ENCODE peak calls at places on chromosomes 7 and 10, in nine cellular contexts. One of them, this sample, is unnamed.

GRCh38 chr7:68258569-68258968 is 1261.9 kb downstream of the TYW1 start:
- DNase-seq in spleen: no peak
- DNase-seq in NCI-H1105 treated with DMSO at 0.1 percent for 48 hours: peak
- DNase-seq in IMR-90: no peak
- DNase-seq in ACHN: no peak
- DNase-seq in nucleus accumbens: no peak
- DNase-seq in choroid plexus epithelial cell: no peak
- DNase-seq in HT-29: no peak
- DNase-seq in osteoblast: no peak
- DNase-seq in this sample: no peak

GRCh38 chr7:7913506-7913905 is 55.1 kb upstream of the GLCCI1 start:
- DNase-seq in spleen: no peak
- DNase-seq in NCI-H1105 treated with DMSO at 0.1 percent for 48 hours: no peak
- DNase-seq in IMR-90: peak
- DNase-seq in ACHN: no peak
- DNase-seq in nucleus accumbens: no peak
- DNase-seq in choroid plexus epithelial cell: peak
- DNase-seq in HT-29: peak
- DNase-seq in osteoblast: no peak
- DNase-seq in this sample: no peak

GRCh38 chr7:82020076-82020475 is 250.2 kb upstream of the HGF start:
- DNase-seq in spleen: no peak
- DNase-seq in NCI-H1105 treated with DMSO at 0.1 percent for 48 hours: no peak
- DNase-seq in IMR-90: no peak
- DNase-seq in ACHN: no peak
- DNase-seq in nucleus accumbens: no peak
- DNase-seq in choroid plexus epithelial cell: no peak
- DNase-seq in HT-29: no peak
- DNase-seq in osteoblast: no peak
- DNase-seq in this sample: no peak

GRCh38 chr7:50303082-50303893 is 1.2 kb upstream of the IKZF1 start:
- DNase-seq in spleen: peak
- DNase-seq in NCI-H1105 treated with DMSO at 0.1 percent for 48 hours: no peak
- DNase-seq in IMR-90: no peak
- DNase-seq in ACHN: no peak
- DNase-seq in nucleus accumbens: no peak
- DNase-seq in choroid plexus epithelial cell: no peak
- DNase-seq in HT-29: no peak
- DNase-seq in osteoblast: no peak
- DNase-seq in this sample: no peak

GRCh38 chr10:125982256-125982948 is 86.0 kb downstream of the FANK1 start:
- DNase-seq in spleen: no peak
- DNase-seq in NCI-H1105 treated with DMSO at 0.1 percent for 48 hours: peak
- DNase-seq in IMR-90: peak
- DNase-seq in ACHN: peak
- DNase-seq in nucleus accumbens: no peak
- DNase-seq in choroid plexus epithelial cell: peak
- DNase-seq in HT-29: peak
- DNase-seq in osteoblast: peak
- DNase-seq in this sample: no peak

GRCh38 chr10:107971411-107971810 is 806.9 kb upstream of the SORCS1 start:
- DNase-seq in spleen: no peak
- DNase-seq in NCI-H1105 treated with DMSO at 0.1 percent for 48 hours: no peak
- DNase-seq in IMR-90: no peak
- DNase-seq in ACHN: no peak
- DNase-seq in nucleus accumbens: no peak
- DNase-seq in choroid plexus epithelial cell: peak
- DNase-seq in HT-29: peak
- DNase-seq in osteoblast: no peak
- DNase-seq in this sample: no peak

GRCh38 chr7:115005942-115006341 is 84.0 kb downstream of the MDFIC start:
- DNase-seq in spleen: peak
- DNase-seq in NCI-H1105 treated with DMSO at 0.1 percent for 48 hours: no peak
- DNase-seq in IMR-90: no peak
- DNase-seq in ACHN: no peak
- DNase-seq in nucleus accumbens: no peak
- DNase-seq in choroid plexus epithelial cell: peak
- DNase-seq in HT-29: peak
- DNase-seq in osteoblast: no peak
- DNase-seq in this sample: no peak

GRCh38 chr10:25117757-25118156 is 57.0 kb upstream of the GPR158 start:
- DNase-seq in spleen: no peak
- DNase-seq in NCI-H1105 treated with DMSO at 0.1 percent for 48 hours: no peak
- DNase-seq in IMR-90: no peak
- DNase-seq in ACHN: no peak
- DNase-seq in nucleus accumbens: no peak
- DNase-seq in choroid plexus epithelial cell: no peak
- DNase-seq in HT-29: no peak
- DNase-seq in osteoblast: no peak
- DNase-seq in this sample: no peak

GRCh38 chr10:121155742-121156141 is 304.6 kb downstream of the WDR11 start:
- DNase-seq in spleen: no peak
- DNase-seq in NCI-H1105 treated with DMSO at 0.1 percent for 48 hours: no peak
- DNase-seq in IMR-90: no peak
- DNase-seq in ACHN: no peak
- DNase-seq in nucleus accumbens: no peak
- DNase-seq in choroid plexus epithelial cell: no peak
- DNase-seq in HT-29: peak
- DNase-seq in osteoblast: no peak
- DNase-seq in this sample: no peak

GRCh38 chr7:2120251-2120660 is 112.5 kb downstream of the MAD1L1 start:
- DNase-seq in spleen: peak
- DNase-seq in NCI-H1105 treated with DMSO at 0.1 percent for 48 hours: no peak
- DNase-seq in IMR-90: no peak
- DNase-seq in ACHN: no peak
- DNase-seq in nucleus accumbens: no peak
- DNase-seq in choroid plexus epithelial cell: no peak
- DNase-seq in HT-29: no peak
- DNase-seq in osteoblast: no peak
- DNase-seq in this sample: no peak

GRCh38 chr7:131108212-131108980 is 219.3 kb upstream of the MKLN1 start:
- DNase-seq in spleen: peak
- DNase-seq in NCI-H1105 treated with DMSO at 0.1 percent for 48 hours: no peak
- DNase-seq in IMR-90: peak
- DNase-seq in ACHN: peak
- DNase-seq in nucleus accumbens: no peak
- DNase-seq in choroid plexus epithelial cell: peak
- DNase-seq in HT-29: peak
- DNase-seq in osteoblast: peak
- DNase-seq in this sample: no peak

GRCh38 chr7:112202819-112203218 is 3.4 kb downstream of the DOCK4 start:
- DNase-seq in spleen: no peak
- DNase-seq in NCI-H1105 treated with DMSO at 0.1 percent for 48 hours: peak
- DNase-seq in IMR-90: no peak
- DNase-seq in ACHN: no peak
- DNase-seq in nucleus accumbens: peak
- DNase-seq in choroid plexus epithelial cell: peak
- DNase-seq in HT-29: peak
- DNase-seq in osteoblast: no peak
- DNase-seq in this sample: no peak

GRCh38 chr10:105950410-105950809 is 1214.1 kb downstream of the SORCS1 start:
- DNase-seq in spleen: no peak
- DNase-seq in NCI-H1105 treated with DMSO at 0.1 percent for 48 hours: peak
- DNase-seq in IMR-90: peak
- DNase-seq in ACHN: peak
- DNase-seq in nucleus accumbens: no peak
- DNase-seq in choroid plexus epithelial cell: peak
- DNase-seq in HT-29: peak
- DNase-seq in osteoblast: peak
- DNase-seq in this sample: peak

GRCh38 chr10:26621889-26622681 is 75.4 kb upstream of the PDSS1 start:
- DNase-seq in spleen: peak
- DNase-seq in NCI-H1105 treated with DMSO at 0.1 percent for 48 hours: no peak
- DNase-seq in IMR-90: peak
- DNase-seq in ACHN: peak
- DNase-seq in nucleus accumbens: no peak
- DNase-seq in choroid plexus epithelial cell: peak
- DNase-seq in HT-29: peak
- DNase-seq in osteoblast: no peak
- DNase-seq in this sample: no peak

GRCh38 chr10:132884041-132884440 is 58.3 kb downstream of the CFAP46 start:
- DNase-seq in spleen: peak
- DNase-seq in NCI-H1105 treated with DMSO at 0.1 percent for 48 hours: no peak
- DNase-seq in IMR-90: no peak
- DNase-seq in ACHN: no peak
- DNase-seq in nucleus accumbens: no peak
- DNase-seq in choroid plexus epithelial cell: no peak
- DNase-seq in HT-29: no peak
- DNase-seq in osteoblast: peak
- DNase-seq in this sample: no peak

GRCh38 chr10:92760609-92761008 is 70.9 kb downstream of the HHEX start:
- DNase-seq in spleen: no peak
- DNase-seq in NCI-H1105 treated with DMSO at 0.1 percent for 48 hours: no peak
- DNase-seq in IMR-90: peak
- DNase-seq in ACHN: no peak
- DNase-seq in nucleus accumbens: no peak
- DNase-seq in choroid plexus epithelial cell: peak
- DNase-seq in HT-29: no peak
- DNase-seq in osteoblast: no peak
- DNase-seq in this sample: no peak

GRCh38 chr10:61974611-61975010 is 73.1 kb downstream of the ARID5B start:
- DNase-seq in spleen: no peak
- DNase-seq in NCI-H1105 treated with DMSO at 0.1 percent for 48 hours: peak
- DNase-seq in IMR-90: peak
- DNase-seq in ACHN: no peak
- DNase-seq in nucleus accumbens: peak
- DNase-seq in choroid plexus epithelial cell: peak
- DNase-seq in HT-29: peak
- DNase-seq in osteoblast: peak
- DNase-seq in this sample: peak

GRCh38 chr10:21943633-21944265 is 59.8 kb downstream of the DNAJC1 start:
- DNase-seq in spleen: no peak
- DNase-seq in NCI-H1105 treated with DMSO at 0.1 percent for 48 hours: no peak
- DNase-seq in IMR-90: no peak
- DNase-seq in ACHN: no peak
- DNase-seq in nucleus accumbens: no peak
- DNase-seq in choroid plexus epithelial cell: peak
- DNase-seq in HT-29: no peak
- DNase-seq in osteoblast: no peak
- DNase-seq in this sample: no peak

GRCh38 chr10:91634898-91635297 is 2.0 kb upstream of the PPP1R3C start:
- DNase-seq in spleen: no peak
- DNase-seq in NCI-H1105 treated with DMSO at 0.1 percent for 48 hours: no peak
- DNase-seq in IMR-90: no peak
- DNase-seq in ACHN: no peak
- DNase-seq in nucleus accumbens: no peak
- DNase-seq in choroid plexus epithelial cell: no peak
- DNase-seq in HT-29: no peak
- DNase-seq in osteoblast: peak
- DNase-seq in this sample: no peak

GRCh38 chr7:99141756-99142726 is 1.9 kb downstream of the SMURF1 start:
- DNase-seq in spleen: peak
- DNase-seq in NCI-H1105 treated with DMSO at 0.1 percent for 48 hours: no peak
- DNase-seq in IMR-90: peak
- DNase-seq in ACHN: peak
- DNase-seq in nucleus accumbens: peak
- DNase-seq in choroid plexus epithelial cell: peak
- DNase-seq in HT-29: peak
- DNase-seq in osteoblast: peak
- DNase-seq in this sample: no peak

GRCh38 chr10:130993612-130994011 is 317.9 kb downstream of the TCERG1L start:
- DNase-seq in spleen: no peak
- DNase-seq in NCI-H1105 treated with DMSO at 0.1 percent for 48 hours: no peak
- DNase-seq in IMR-90: no peak
- DNase-seq in ACHN: no peak
- DNase-seq in nucleus accumbens: no peak
- DNase-seq in choroid plexus epithelial cell: no peak
- DNase-seq in HT-29: no peak
- DNase-seq in osteoblast: no peak
- DNase-seq in this sample: no peak

GRCh38 chr10:21292763-21293517 is 232.5 kb downstream of the SKIDA1 start:
- DNase-seq in spleen: no peak
- DNase-seq in NCI-H1105 treated with DMSO at 0.1 percent for 48 hours: no peak
- DNase-seq in IMR-90: peak
- DNase-seq in ACHN: peak
- DNase-seq in nucleus accumbens: peak
- DNase-seq in choroid plexus epithelial cell: peak
- DNase-seq in HT-29: peak
- DNase-seq in osteoblast: peak
- DNase-seq in this sample: peak

GRCh38 chr7:20795881-20796280 is 9.2 kb upstream of the SP8 start:
- DNase-seq in spleen: no peak
- DNase-seq in NCI-H1105 treated with DMSO at 0.1 percent for 48 hours: no peak
- DNase-seq in IMR-90: no peak
- DNase-seq in ACHN: no peak
- DNase-seq in nucleus accumbens: no peak
- DNase-seq in choroid plexus epithelial cell: no peak
- DNase-seq in HT-29: no peak
- DNase-seq in osteoblast: no peak
- DNase-seq in this sample: no peak

GRCh38 chr7:15225981-15226380 is 323.4 kb upstream of the DGKB start:
- DNase-seq in spleen: no peak
- DNase-seq in NCI-H1105 treated with DMSO at 0.1 percent for 48 hours: no peak
- DNase-seq in IMR-90: no peak
- DNase-seq in ACHN: no peak
- DNase-seq in nucleus accumbens: no peak
- DNase-seq in choroid plexus epithelial cell: no peak
- DNase-seq in HT-29: no peak
- DNase-seq in osteoblast: no peak
- DNase-seq in this sample: no peak

GRCh38 chr7:7834761-7835160 is 116.4 kb upstream of the RPA3 start:
- DNase-seq in spleen: no peak
- DNase-seq in NCI-H1105 treated with DMSO at 0.1 percent for 48 hours: no peak
- DNase-seq in IMR-90: no peak
- DNase-seq in ACHN: no peak
- DNase-seq in nucleus accumbens: no peak
- DNase-seq in choroid plexus epithelial cell: no peak
- DNase-seq in HT-29: no peak
- DNase-seq in osteoblast: no peak
- DNase-seq in this sample: no peak

GRCh38 chr7:29921404-29922010 is 68.1 kb downstream of the SCRN1 start:
- DNase-seq in spleen: no peak
- DNase-seq in NCI-H1105 treated with DMSO at 0.1 percent for 48 hours: peak
- DNase-seq in IMR-90: peak
- DNase-seq in ACHN: peak
- DNase-seq in nucleus accumbens: no peak
- DNase-seq in choroid plexus epithelial cell: peak
- DNase-seq in HT-29: peak
- DNase-seq in osteoblast: peak
- DNase-seq in this sample: peak

GRCh38 chr10:24851595-24851994 is 100.8 kb downstream of the PRTFDC1 start:
- DNase-seq in spleen: no peak
- DNase-seq in NCI-H1105 treated with DMSO at 0.1 percent for 48 hours: peak
- DNase-seq in IMR-90: peak
- DNase-seq in ACHN: no peak
- DNase-seq in nucleus accumbens: no peak
- DNase-seq in choroid plexus epithelial cell: peak
- DNase-seq in HT-29: no peak
- DNase-seq in osteoblast: peak
- DNase-seq in this sample: no peak

GRCh38 chr10:59865101-59865500 is 41.3 kb downstream of the CCDC6 start:
- DNase-seq in spleen: no peak
- DNase-seq in NCI-H1105 treated with DMSO at 0.1 percent for 48 hours: peak
- DNase-seq in IMR-90: peak
- DNase-seq in ACHN: peak
- DNase-seq in nucleus accumbens: no peak
- DNase-seq in choroid plexus epithelial cell: peak
- DNase-seq in HT-29: peak
- DNase-seq in osteoblast: no peak
- DNase-seq in this sample: no peak

GRCh38 chr10:116039604-116040003 is 233.4 kb downstream of the GFRA1 start:
- DNase-seq in spleen: no peak
- DNase-seq in NCI-H1105 treated with DMSO at 0.1 percent for 48 hours: no peak
- DNase-seq in IMR-90: no peak
- DNase-seq in ACHN: no peak
- DNase-seq in nucleus accumbens: no peak
- DNase-seq in choroid plexus epithelial cell: no peak
- DNase-seq in HT-29: no peak
- DNase-seq in osteoblast: no peak
- DNase-seq in this sample: no peak

GRCh38 chr10:13105184-13105583 is 5.2 kb downstream of the OPTN start:
- DNase-seq in spleen: no peak
- DNase-seq in NCI-H1105 treated with DMSO at 0.1 percent for 48 hours: no peak
- DNase-seq in IMR-90: peak
- DNase-seq in ACHN: no peak
- DNase-seq in nucleus accumbens: no peak
- DNase-seq in choroid plexus epithelial cell: peak
- DNase-seq in HT-29: no peak
- DNase-seq in osteoblast: peak
- DNase-seq in this sample: no peak

GRCh38 chr10:6163364-6164270 is 39.1 kb upstream of the PFKFB3 start:
- DNase-seq in spleen: peak
- DNase-seq in NCI-H1105 treated with DMSO at 0.1 percent for 48 hours: peak
- DNase-seq in IMR-90: peak
- DNase-seq in ACHN: peak
- DNase-seq in nucleus accumbens: peak
- DNase-seq in choroid plexus epithelial cell: peak
- DNase-seq in HT-29: peak
- DNase-seq in osteoblast: peak
- DNase-seq in this sample: peak

This sample was measured in hippocampal formation.